ENCODE peak calls at places on chromosomes 4 and X, in eight cellular contexts. Y is fibroblast of the aortic adventitia, M is Calu3, G is GM12878, W is WERI-Rb-1, N is left ventricle myocardium inferior, O is cardiac muscle cell, P is GM13977. Z is an unnamed sample.

GRCh38 chr4:33543941-33544450 is 2700.3 kb downstream of the ARAP2 start:
- DNase-seq in Y (no peak), M (no peak), G (no peak), W (no peak), N (no peak), O (no peak), P (no peak), Z (no peak)

GRCh38 chr4:133188433-133189175 is 39.5 kb downstream of the PCDH10 start:
- DNase-seq in Y (no peak), M (no peak), G (no peak), W (no peak), N (no peak), O (no peak), P (no peak), Z (no peak)

GRCh38 chr4:157012781-157013180 is 41.2 kb upstream of the PDGFC start:
- DNase-seq in Y (peak), M (no peak), G (no peak), W (no peak), N (no peak), O (peak), P (no peak), Z (peak)

GRCh38 chrX:138128025-138128671 is 562.2 kb downstream of the ZIC3 start:
- DNase-seq in Y (peak), M (peak), G (no peak), W (peak), N (no peak), O (peak), P (peak), Z (peak)

GRCh38 chr4:187922274-187922673 is 73.3 kb upstream of the ZFP42 start:
- DNase-seq in Y (no peak), M (no peak), G (no peak), W (no peak), N (no peak), O (no peak), P (no peak), Z (no peak)

GRCh38 chr4:14504162-14504561 is 498.1 kb upstream of the CPEB2 start:
- DNase-seq in Y (no peak), M (no peak), G (no peak), W (no peak), N (no peak), O (no peak), P (no peak), Z (no peak)

GRCh38 chr4:74578329-74578728 is 133.4 kb downstream of the AREG start:
- DNase-seq in Y (no peak), M (no peak), G (no peak), W (no peak), N (no peak), O (no peak), P (no peak), Z (no peak)

GRCh38 chr4:82643994-82644730 is 82.4 kb upstream of the TMEM150C start:
- DNase-seq in Y (peak), M (no peak), G (no peak), W (no peak), N (no peak), O (peak), P (no peak), Z (peak)

GRCh38 chrX:135973025-135973547 is 702 bp downstream of the MMGT1 start:
- DNase-seq in Y (peak), M (peak), G (no peak), W (no peak), N (no peak), O (peak), P (no peak), Z (peak)

GRCh38 chr4:74161676-74162450 is 3.9 kb downstream of the MTHFD2L start:
- DNase-seq in Y (peak), M (no peak), G (no peak), W (no peak), N (no peak), O (peak), P (no peak), Z (peak)

GRCh38 chr4:1414831-1415680 is 8.8 kb upstream of the NKX1-1 start:
- DNase-seq in Y (no peak), M (no peak), G (no peak), W (peak), N (no peak), O (no peak), P (peak), Z (no peak)

GRCh38 chr4:90757529-90757928 is 630.3 kb downstream of the CCSER1 start:
- DNase-seq in Y (no peak), M (no peak), G (no peak), W (no peak), N (no peak), O (no peak), P (no peak), Z (no peak)

GRCh38 chrX:143461616-143462015 is 55.7 kb downstream of the SPANXN3 start:
- DNase-seq in Y (no peak), M (no peak), G (no peak), W (no peak), N (no peak), O (no peak), P (no peak), Z (no peak)

GRCh38 chrX:130091976-130092522 is 18.2 kb downstream of the ELF4 start:
- DNase-seq in Y (no peak), M (no peak), G (peak), W (peak), N (peak), O (no peak), P (peak), Z (no peak)

GRCh38 chr4:80171251-80171650 is 26.1 kb upstream of the PRDM8 start:
- DNase-seq in Y (peak), M (no peak), G (no peak), W (no peak), N (no peak), O (peak), P (no peak), Z (peak)

GRCh38 chr4:155339588-155339987 is 37.2 kb downstream of the MAP9 start:
- DNase-seq in Y (no peak), M (peak), G (no peak), W (no peak), N (no peak), O (no peak), P (no peak), Z (no peak)

GRCh38 chrX:130100180-130100579 is 10.1 kb downstream of the ELF4 start:
- DNase-seq in Y (peak), M (no peak), G (no peak), W (no peak), N (peak), O (peak), P (no peak), Z (peak)

GRCh38 chr4:70008771-70009170 is 13.0 kb downstream of the STATH start:
- DNase-seq in Y (no peak), M (no peak), G (no peak), W (no peak), N (no peak), O (no peak), P (no peak), Z (no peak)

GRCh38 chrX:121259170-121259569 is 211.8 kb downstream of the GLUD2 start:
- DNase-seq in Y (no peak), M (no peak), G (no peak), W (no peak), N (no peak), O (no peak), P (no peak), Z (no peak)

GRCh38 chr4:150381671-150382427 is 200.1 kb upstream of the MAB21L2 start:
- DNase-seq in Y (peak), M (no peak), G (no peak), W (no peak), N (no peak), O (peak), P (no peak), Z (peak)

GRCh38 chr4:15262396-15262795 is 165.4 kb upstream of the C1QTNF7 start:
- DNase-seq in Y (no peak), M (no peak), G (no peak), W (no peak), N (no peak), O (no peak), P (no peak), Z (no peak)

GRCh38 chr4:154065368-154065767 is 276.5 kb upstream of the SFRP2 start:
- DNase-seq in Y (no peak), M (no peak), G (no peak), W (no peak), N (no peak), O (no peak), P (no peak), Z (no peak)

GRCh38 chr4:70277121-70277520 is 34.7 kb downstream of the CSN3 start:
- DNase-seq in Y (no peak), M (no peak), G (no peak), W (no peak), N (no peak), O (no peak), P (no peak), Z (no peak)

GRCh38 chr4:23333556-23333945 is 556.3 kb downstream of the PPARGC1A start:
- DNase-seq in Y (peak), M (no peak), G (no peak), W (no peak), N (no peak), O (peak), P (no peak), Z (no peak)

GRCh38 chr4:95129708-95130343 is 372.1 kb downstream of the BMPR1B start:
- DNase-seq in Y (peak), M (peak), G (no peak), W (no peak), N (no peak), O (peak), P (no peak), Z (peak)

GRCh38 chr4:53461244-53461643 is 83.8 kb downstream of the FIP1L1 start:
- DNase-seq in Y (peak), M (no peak), G (no peak), W (no peak), N (no peak), O (peak), P (no peak), Z (no peak)

GRCh38 chr4:26457412-26457811 is 32.9 kb downstream of the CCKAR start:
- DNase-seq in Y (no peak), M (no peak), G (no peak), W (no peak), N (no peak), O (no peak), P (no peak), Z (no peak)

GRCh38 chrX:153226344-153227190 is 47.5 kb downstream of the MAGEA1 start:
- DNase-seq in Y (peak), M (peak), G (no peak), W (peak), N (no peak), O (peak), P (no peak), Z (peak)

GRCh38 chr4:45944000-45944399 is 179.9 kb downstream of the GABRG1 start:
- DNase-seq in Y (no peak), M (no peak), G (no peak), W (no peak), N (no peak), O (no peak), P (no peak), Z (no peak)

GRCh38 chrX:53047228-53047627 is 1.4 kb upstream of the GPR173 start:
- DNase-seq in Y (peak), M (no peak), G (no peak), W (no peak), N (no peak), O (no peak), P (no peak), Z (peak)

DNA sequence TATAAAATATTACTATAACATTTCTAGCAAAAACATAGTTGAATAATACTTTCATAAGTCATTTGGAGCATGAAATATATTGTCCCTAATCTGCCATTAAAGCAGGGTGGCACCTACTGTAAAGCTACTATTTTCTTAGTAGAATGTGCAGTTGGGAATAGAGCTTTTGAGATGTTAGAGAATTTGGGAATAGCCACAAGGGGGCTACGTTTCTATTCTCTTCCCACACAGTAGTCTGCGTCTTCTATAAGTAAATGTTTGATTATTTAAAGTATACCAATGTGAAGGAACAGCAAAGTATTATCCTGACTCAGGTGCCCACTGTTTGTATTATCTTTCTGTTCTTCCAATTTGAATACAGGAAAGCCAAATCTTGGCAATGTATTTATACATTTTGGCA is 323.2 kb upstream of the GIMD1 start:
- DNase-seq in Y (no peak), M (no peak), G (no peak), W (no peak), N (no peak), O (no peak), P (no peak), Z (no peak)
- TF ChIP-seq CTCF in Y (peak), M (no peak), G (no peak), W (peak), N (no peak), O (peak), P (no peak), Z (peak)

GRCh38 chr4:48033825-48034413 is 17.3 kb downstream of the NIPAL1 start:
- DNase-seq in Y (peak), M (peak), G (no peak), W (peak), N (no peak), O (peak), P (no peak), Z (peak)
- TF ChIP-seq CTCF in Y (peak), M (peak), G (peak), W (no peak), N (peak), O (peak), P (peak), Z (peak)

DNA sequence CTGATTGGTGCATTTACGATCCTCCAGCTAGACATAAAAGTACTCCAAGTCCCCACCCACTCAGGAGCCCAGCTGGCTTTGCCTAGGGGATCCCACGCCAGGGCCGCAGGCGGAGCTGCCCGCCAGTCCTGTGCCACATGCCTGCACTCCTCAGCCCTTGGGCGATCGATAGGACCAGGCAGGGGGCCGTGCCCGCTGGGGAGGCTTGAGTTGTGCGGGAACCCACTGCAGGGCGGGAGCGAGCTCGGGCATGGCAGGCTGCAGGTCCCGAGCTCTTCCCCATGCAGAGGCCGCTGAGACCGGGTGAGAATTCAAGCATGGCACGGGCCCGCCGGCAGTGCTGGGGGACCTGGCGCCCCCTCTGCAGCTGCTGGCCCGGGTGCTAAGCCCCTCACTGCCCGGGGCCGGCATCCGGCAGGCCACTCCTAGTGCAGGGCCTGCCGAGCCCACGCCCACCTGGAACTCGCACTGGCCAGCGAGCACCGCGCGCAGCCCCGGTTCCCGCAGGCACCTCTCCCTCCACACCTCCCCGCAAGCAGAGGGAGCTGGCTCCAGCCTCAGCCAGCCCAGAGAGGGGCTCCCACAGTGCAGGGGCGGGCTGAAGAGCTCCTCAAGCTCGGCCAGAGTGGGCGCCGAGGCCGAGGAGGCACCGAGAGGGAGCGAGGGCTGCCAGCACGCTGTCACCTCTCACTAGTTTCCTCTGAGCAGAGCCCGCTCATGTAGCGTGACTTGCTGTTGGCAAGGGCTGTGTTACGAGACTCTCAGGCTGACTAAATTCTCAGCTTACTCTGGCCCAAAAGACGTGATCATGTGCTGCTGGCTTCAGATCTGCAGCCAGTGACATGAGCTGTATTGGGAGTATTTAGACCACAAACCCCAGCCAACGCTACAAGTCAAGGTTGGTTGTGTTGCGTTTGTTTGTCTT is 87.5 kb downstream of the TRAPPC11 start:
- DNase-seq in Y (peak), M (no peak), G (peak), W (no peak), N (no peak), O (no peak), P (no peak), Z (no peak)
- TF ChIP-seq CTCF in Y (no peak), M (no peak), G (no peak), W (no peak), N (no peak), O (no peak), P (no peak), Z (no peak)

DNA sequence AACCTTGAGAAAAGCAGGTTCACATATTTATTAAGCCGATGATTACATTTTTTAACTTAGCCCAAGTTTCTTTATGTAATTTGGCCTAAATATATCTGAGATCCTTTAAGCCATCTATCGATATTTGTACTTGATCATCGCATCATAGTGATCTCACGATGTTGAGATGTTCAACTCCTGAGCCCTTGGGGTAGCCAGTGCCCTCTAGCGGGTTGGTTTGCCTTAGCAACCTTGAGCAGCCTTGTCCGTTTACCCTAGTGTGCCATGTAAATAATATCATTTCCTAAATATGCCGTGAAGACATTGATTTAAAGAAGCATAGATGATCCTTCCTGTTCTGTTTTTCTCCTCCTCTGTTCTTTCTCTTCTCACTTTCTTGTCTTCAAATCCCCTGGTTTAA is 432.2 kb downstream of the RPA4 start:
- DNase-seq in Y (no peak), M (no peak), G (no peak), W (peak), N (no peak), O (no peak), P (no peak), Z (no peak)
- TF ChIP-seq CTCF in Y (no peak), M (no peak), G (peak), W (peak), N (no peak), O (no peak), P (no peak), Z (no peak)

GRCh38 chr4:17347445-17347844 is 164.4 kb downstream of the QDPR start:
- DNase-seq in Y (peak), M (peak), G (no peak), W (peak), N (no peak), O (peak), P (peak), Z (peak)
- TF ChIP-seq CTCF in Y (peak), M (no peak), G (peak), W (peak), N (peak), O (peak), P (peak), Z (peak)

Z was measured in HFFc6.